ENCODE peak calls at places on chromosomes 11 and 22, in ten cellular contexts. One of them, this sample, is unnamed.

GRCh38 chr22:29718949-29719893 is 582 bp upstream of the CABP7 start:
- DNase-seq in epithelial cell of esophagus: no peak
- DNase-seq in colonic mucosa: no peak
- DNase-seq in WTC11: no peak
- DNase-seq in tibial artery: no peak
- DNase-seq in neural progenitor cell: no peak
- DNase-seq in tibial nerve: no peak
- DNase-seq in HFF-Myc: no peak
- DNase-seq in left ventricle myocardium inferior: no peak
- DNase-seq in type B pancreatic cell: no peak
- DNase-seq in this sample: no peak

GRCh38 chr11:61067782-61068181 is 34.5 kb upstream of the CD5 start:
- DNase-seq in type B pancreatic cell: peak
- DNase-seq in neural progenitor cell: no peak
- DNase-seq in HFF-Myc: no peak
- DNase-seq in tibial nerve: no peak
- DNase-seq in left ventricle myocardium inferior: no peak
- DNase-seq in epithelial cell of esophagus: no peak
- DNase-seq in WTC11: no peak
- DNase-seq in tibial artery: no peak
- DNase-seq in colonic mucosa: no peak
- DNase-seq in this sample: no peak

GRCh38 chr11:80970016-80970516 is 1529.2 kb upstream of the TENM4 start:
- DNase-seq in neural progenitor cell: no peak
- DNase-seq in WTC11: no peak
- DNase-seq in left ventricle myocardium inferior: no peak
- DNase-seq in tibial nerve: no peak
- DNase-seq in tibial artery: no peak
- DNase-seq in HFF-Myc: no peak
- DNase-seq in type B pancreatic cell: no peak
- DNase-seq in epithelial cell of esophagus: no peak
- DNase-seq in colonic mucosa: no peak
- DNase-seq in this sample: no peak

GRCh38 chr11:2194877-2195755 is 23.5 kb upstream of the TH start:
- DNase-seq in epithelial cell of esophagus: peak
- DNase-seq in tibial nerve: no peak
- DNase-seq in left ventricle myocardium inferior: no peak
- DNase-seq in tibial artery: no peak
- DNase-seq in HFF-Myc: no peak
- DNase-seq in neural progenitor cell: peak
- DNase-seq in type B pancreatic cell: no peak
- DNase-seq in WTC11: peak
- DNase-seq in colonic mucosa: peak
- DNase-seq in this sample: no peak

GRCh38 chr22:37818397-37819099 is 4.6 kb upstream of the GALR3 start:
- DNase-seq in tibial artery: peak
- DNase-seq in HFF-Myc: no peak
- DNase-seq in type B pancreatic cell: no peak
- DNase-seq in epithelial cell of esophagus: peak
- DNase-seq in tibial nerve: no peak
- DNase-seq in WTC11: peak
- DNase-seq in left ventricle myocardium inferior: peak
- DNase-seq in colonic mucosa: peak
- DNase-seq in neural progenitor cell: peak
- DNase-seq in this sample: peak

GRCh38 chr11:110069158-110069737 is 23.9 kb upstream of the ZC3H12C start:
- DNase-seq in type B pancreatic cell: no peak
- DNase-seq in tibial nerve: no peak
- DNase-seq in WTC11: no peak
- DNase-seq in HFF-Myc: peak
- DNase-seq in tibial artery: peak
- DNase-seq in left ventricle myocardium inferior: peak
- DNase-seq in neural progenitor cell: no peak
- DNase-seq in epithelial cell of esophagus: peak
- DNase-seq in colonic mucosa: peak
- DNase-seq in this sample: peak

GRCh38 chr11:128830836-128831780 is 36.0 kb downstream of the KCNJ1 start:
- DNase-seq in WTC11: peak
- DNase-seq in type B pancreatic cell: peak
- DNase-seq in left ventricle myocardium inferior: peak
- DNase-seq in tibial artery: peak
- DNase-seq in HFF-Myc: peak
- DNase-seq in epithelial cell of esophagus: peak
- DNase-seq in neural progenitor cell: peak
- DNase-seq in colonic mucosa: peak
- DNase-seq in tibial nerve: peak
- DNase-seq in this sample: peak

GRCh38 chr11:81888391-81888790 is 845.3 kb downstream of the FAM181B start:
- DNase-seq in HFF-Myc: no peak
- DNase-seq in tibial nerve: no peak
- DNase-seq in tibial artery: no peak
- DNase-seq in left ventricle myocardium inferior: no peak
- DNase-seq in WTC11: no peak
- DNase-seq in colonic mucosa: no peak
- DNase-seq in neural progenitor cell: no peak
- DNase-seq in epithelial cell of esophagus: peak
- DNase-seq in type B pancreatic cell: no peak
- DNase-seq in this sample: no peak

GRCh38 chr22:43944670-43945430 is 10.4 kb upstream of the SAMM50 start:
- DNase-seq in epithelial cell of esophagus: peak
- DNase-seq in WTC11: no peak
- DNase-seq in tibial nerve: no peak
- DNase-seq in neural progenitor cell: no peak
- DNase-seq in colonic mucosa: no peak
- DNase-seq in left ventricle myocardium inferior: no peak
- DNase-seq in HFF-Myc: no peak
- DNase-seq in type B pancreatic cell: no peak
- DNase-seq in tibial artery: no peak
- DNase-seq in this sample: no peak

GRCh38 chr11:67429722-67430121 is 1.4 kb downstream of the RPS6KB2 start:
- DNase-seq in epithelial cell of esophagus: no peak
- DNase-seq in WTC11: no peak
- DNase-seq in colonic mucosa: no peak
- DNase-seq in neural progenitor cell: no peak
- DNase-seq in HFF-Myc: no peak
- DNase-seq in type B pancreatic cell: no peak
- DNase-seq in tibial artery: no peak
- DNase-seq in tibial nerve: no peak
- DNase-seq in left ventricle myocardium inferior: no peak
- DNase-seq in this sample: no peak

GRCh38 chr11:67423891-67424613 is 4.2 kb upstream of the RPS6KB2 start:
- DNase-seq in WTC11: no peak
- DNase-seq in tibial artery: no peak
- DNase-seq in epithelial cell of esophagus: no peak
- DNase-seq in neural progenitor cell: no peak
- DNase-seq in left ventricle myocardium inferior: no peak
- DNase-seq in type B pancreatic cell: no peak
- DNase-seq in tibial nerve: no peak
- DNase-seq in HFF-Myc: no peak
- DNase-seq in colonic mucosa: no peak
- DNase-seq in this sample: no peak

GRCh38 chr11:67431346-67432249 is 3.3 kb downstream of the RPS6KB2 start:
- DNase-seq in neural progenitor cell: no peak
- DNase-seq in epithelial cell of esophagus: no peak
- DNase-seq in left ventricle myocardium inferior: no peak
- DNase-seq in tibial artery: no peak
- DNase-seq in HFF-Myc: no peak
- DNase-seq in colonic mucosa: no peak
- DNase-seq in WTC11: no peak
- DNase-seq in type B pancreatic cell: no peak
- DNase-seq in tibial nerve: no peak
- DNase-seq in this sample: no peak

GRCh38 chr11:67429038-67429668 is 859 bp downstream of the RPS6KB2 start:
- DNase-seq in WTC11: no peak
- DNase-seq in type B pancreatic cell: no peak
- DNase-seq in neural progenitor cell: no peak
- DNase-seq in epithelial cell of esophagus: peak
- DNase-seq in tibial artery: no peak
- DNase-seq in colonic mucosa: no peak
- DNase-seq in HFF-Myc: no peak
- DNase-seq in left ventricle myocardium inferior: no peak
- DNase-seq in tibial nerve: no peak
- DNase-seq in this sample: no peak

DNA sequence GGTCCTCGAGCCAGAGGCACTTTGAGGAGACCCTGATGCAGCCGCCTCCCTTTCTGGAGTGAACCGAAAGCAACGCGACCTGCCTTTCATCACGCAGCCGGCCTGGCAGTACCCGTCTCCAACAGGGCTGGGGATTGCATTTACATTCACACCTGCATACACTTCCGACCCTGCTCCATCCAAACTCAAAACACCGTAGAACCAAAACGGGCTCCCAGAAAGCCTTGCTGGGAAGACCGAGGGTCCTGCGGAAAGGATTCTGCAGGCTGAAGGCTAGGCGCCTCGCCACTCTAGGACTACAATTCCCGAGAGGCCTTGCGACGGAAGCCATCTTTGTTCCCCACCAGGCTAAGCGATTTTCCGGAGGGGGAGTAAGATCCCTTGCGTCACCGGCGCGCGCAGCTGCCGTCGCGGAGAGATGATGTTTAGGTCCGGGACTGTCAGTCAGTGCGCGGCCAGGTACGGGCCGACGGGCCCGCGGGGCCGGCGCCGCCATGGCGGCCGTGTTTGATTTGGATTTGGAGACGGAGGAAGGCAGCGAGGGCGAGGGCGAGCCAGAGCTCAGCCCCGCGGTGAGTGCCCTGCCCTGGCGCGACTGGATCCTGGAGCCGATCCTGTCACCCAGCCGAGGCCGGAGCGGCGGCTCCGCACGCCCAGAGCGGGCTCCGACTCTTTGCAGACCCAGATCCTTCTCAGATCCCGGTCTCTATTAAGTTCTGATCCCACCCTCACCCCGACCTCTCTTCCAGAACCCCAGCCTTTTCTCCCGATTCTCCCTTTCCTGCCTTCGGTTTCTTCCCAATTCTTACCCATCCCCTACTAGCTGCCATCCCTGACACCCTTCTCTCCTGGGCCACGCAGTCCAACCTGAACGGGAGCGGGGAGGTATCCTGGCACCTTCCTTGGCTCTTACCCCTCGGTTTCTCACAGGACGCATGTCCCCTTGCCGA is at the start of gene RPS6KB2:
- DNase-seq in neural progenitor cell: peak
- DNase-seq in tibial nerve: peak
- DNase-seq in HFF-Myc: peak
- DNase-seq in type B pancreatic cell: peak
- DNase-seq in WTC11: peak
- DNase-seq in tibial artery: peak
- DNase-seq in left ventricle myocardium inferior: peak
- DNase-seq in colonic mucosa: peak
- DNase-seq in epithelial cell of esophagus: peak
- DNase-seq in this sample: peak
- TF ChIP-seq CTCF in neural progenitor cell: no peak
- TF ChIP-seq CTCF in tibial nerve: no peak
- TF ChIP-seq CTCF in HFF-Myc: no peak
- TF ChIP-seq CTCF in type B pancreatic cell: no peak
- TF ChIP-seq CTCF in WTC11: no peak
- TF ChIP-seq CTCF in tibial artery: no peak
- TF ChIP-seq CTCF in left ventricle myocardium inferior: no peak
- TF ChIP-seq CTCF in colonic mucosa: no peak
- TF ChIP-seq CTCF in epithelial cell of esophagus: no peak
- TF ChIP-seq CTCF in this sample: no peak

GRCh38 chr11:45815747-45816146 is 10.8 kb downstream of the SLC35C1 start:
- DNase-seq in tibial artery: no peak
- DNase-seq in tibial nerve: no peak
- DNase-seq in WTC11: no peak
- DNase-seq in colonic mucosa: no peak
- DNase-seq in epithelial cell of esophagus: no peak
- DNase-seq in left ventricle myocardium inferior: no peak
- DNase-seq in type B pancreatic cell: no peak
- DNase-seq in neural progenitor cell: no peak
- DNase-seq in HFF-Myc: no peak
- DNase-seq in this sample: no peak
- TF ChIP-seq CTCF in tibial artery: no peak
- TF ChIP-seq CTCF in tibial nerve: no peak
- TF ChIP-seq CTCF in WTC11: no peak
- TF ChIP-seq CTCF in colonic mucosa: no peak
- TF ChIP-seq CTCF in epithelial cell of esophagus: no peak
- TF ChIP-seq CTCF in left ventricle myocardium inferior: no peak
- TF ChIP-seq CTCF in type B pancreatic cell: no peak
- TF ChIP-seq CTCF in neural progenitor cell: no peak
- TF ChIP-seq CTCF in HFF-Myc: no peak
- TF ChIP-seq CTCF in this sample: no peak

GRCh38 chr22:39808087-39808486 is 85.5 kb downstream of the ENTHD1 start:
- DNase-seq in neural progenitor cell: peak
- DNase-seq in left ventricle myocardium inferior: no peak
- DNase-seq in HFF-Myc: no peak
- DNase-seq in epithelial cell of esophagus: peak
- DNase-seq in WTC11: peak
- DNase-seq in type B pancreatic cell: no peak
- DNase-seq in tibial artery: no peak
- DNase-seq in colonic mucosa: peak
- DNase-seq in tibial nerve: no peak
- DNase-seq in this sample: no peak
- TF ChIP-seq CTCF in neural progenitor cell: peak
- TF ChIP-seq CTCF in left ventricle myocardium inferior: peak
- TF ChIP-seq CTCF in HFF-Myc: peak
- TF ChIP-seq CTCF in epithelial cell of esophagus: peak
- TF ChIP-seq CTCF in WTC11: peak
- TF ChIP-seq CTCF in type B pancreatic cell: peak
- TF ChIP-seq CTCF in tibial artery: no peak
- TF ChIP-seq CTCF in colonic mucosa: peak
- TF ChIP-seq CTCF in tibial nerve: no peak
- TF ChIP-seq CTCF in this sample: no peak

GRCh38 chr11:68351450-68352275 is 39.3 kb downstream of the LRP5 start:
- DNase-seq in left ventricle myocardium inferior: no peak
- DNase-seq in tibial artery: no peak
- DNase-seq in tibial nerve: no peak
- DNase-seq in type B pancreatic cell: no peak
- DNase-seq in epithelial cell of esophagus: no peak
- DNase-seq in neural progenitor cell: peak
- DNase-seq in HFF-Myc: no peak
- DNase-seq in WTC11: peak
- DNase-seq in colonic mucosa: no peak
- DNase-seq in this sample: no peak
- TF ChIP-seq CTCF in left ventricle myocardium inferior: no peak
- TF ChIP-seq CTCF in tibial artery: no peak
- TF ChIP-seq CTCF in tibial nerve: no peak
- TF ChIP-seq CTCF in type B pancreatic cell: no peak
- TF ChIP-seq CTCF in epithelial cell of esophagus: no peak
- TF ChIP-seq CTCF in neural progenitor cell: no peak
- TF ChIP-seq CTCF in HFF-Myc: no peak
- TF ChIP-seq CTCF in WTC11: no peak
- TF ChIP-seq CTCF in colonic mucosa: no peak
- TF ChIP-seq CTCF in this sample: no peak

DNA sequence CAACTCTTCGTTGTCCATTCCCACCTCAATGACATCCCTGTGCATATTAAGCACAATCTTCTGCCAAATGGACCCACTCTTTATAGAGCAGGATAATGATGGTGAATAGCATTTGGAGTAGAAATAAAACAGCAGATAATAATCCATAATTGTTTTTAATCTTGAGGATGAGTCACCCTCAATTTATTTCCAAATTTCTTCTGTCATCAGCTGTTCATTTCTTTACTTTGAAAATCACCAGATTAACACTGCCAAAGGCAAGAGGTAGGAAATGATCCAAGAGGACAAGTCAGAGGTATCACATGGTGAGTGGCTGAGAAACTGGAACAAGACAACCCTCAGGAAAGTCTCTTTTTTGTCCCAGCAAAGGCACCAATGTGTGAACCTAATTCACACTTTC is 7.3 kb upstream of the AMBRA1 start:
- DNase-seq in tibial artery: no peak
- DNase-seq in epithelial cell of esophagus: peak
- DNase-seq in WTC11: no peak
- DNase-seq in colonic mucosa: no peak
- DNase-seq in HFF-Myc: no peak
- DNase-seq in tibial nerve: no peak
- DNase-seq in left ventricle myocardium inferior: no peak
- DNase-seq in type B pancreatic cell: no peak
- DNase-seq in neural progenitor cell: no peak
- DNase-seq in this sample: no peak
- TF ChIP-seq CTCF in tibial artery: no peak
- TF ChIP-seq CTCF in epithelial cell of esophagus: no peak
- TF ChIP-seq CTCF in WTC11: no peak
- TF ChIP-seq CTCF in colonic mucosa: no peak
- TF ChIP-seq CTCF in HFF-Myc: no peak
- TF ChIP-seq CTCF in tibial nerve: no peak
- TF ChIP-seq CTCF in left ventricle myocardium inferior: no peak
- TF ChIP-seq CTCF in type B pancreatic cell: no peak
- TF ChIP-seq CTCF in neural progenitor cell: no peak
- TF ChIP-seq CTCF in this sample: no peak

This sample was measured in left lung.